ENCODE peak calls at places on chromosomes 16 and 17, in seven cellular contexts. C is heart left ventricle; Q is cardiac muscle cell; T is substantia nigra; N is Daoy; F is NAMALWA; P is effector CD4-positive, alpha-beta T cell. D is an unnamed sample.

GRCh38 chr16:88782454-88783390 is 2.3 kb downstream of the PIEZO1 start:
- DNase-seq in P (peak), F (peak), N (peak), C (no peak), T (no peak), Q (peak), D (peak)

GRCh38 chr17:66200685-66201092 is 8.8 kb upstream of the CEP112 start:
- DNase-seq in N (peak), F (peak), Q (peak), C (no peak), P (peak), T (no peak), D (peak)

GRCh38 chr17:44217738-44218343 is 1.6 kb downstream of the UBTF start:
- DNase-seq in F (peak), T (no peak), C (peak), Q (no peak), P (no peak), N (no peak), D (no peak)

GRCh38 chr17:54839022-54839806 is 61.4 kb upstream of the TOM1L1 start:
- DNase-seq in Q (no peak), P (no peak), N (no peak), C (no peak), T (no peak), F (no peak), D (no peak)

GRCh38 chr17:48626470-48627241 is 498 bp upstream of the HOXB9 start:
- DNase-seq in N (peak), Q (peak), F (no peak), T (no peak), C (no peak), P (no peak), D (peak)

GRCh38 chr16:30740364-30741251 is 7.6 kb upstream of the PHKG2 start:
- DNase-seq in N (peak), C (peak), F (no peak), T (no peak), P (no peak), Q (peak), D (peak)

GRCh38 chr17:41655611-41656111 is 31.3 kb upstream of the KRT17 start:
- DNase-seq in Q (no peak), F (no peak), P (no peak), C (no peak), T (no peak), N (peak), D (peak)

GRCh38 chr16:85436636-85437160 is 176.4 kb upstream of the GSE1 start:
- DNase-seq in T (no peak), F (no peak), N (no peak), C (peak), P (no peak), Q (peak), D (no peak)

GRCh38 chr17:42818379-42818778 is 5.7 kb downstream of the BECN1 start:
- DNase-seq in Q (peak), T (no peak), N (no peak), F (no peak), C (no peak), P (no peak), D (no peak)

GRCh38 chr16:3618782-3619166 is 7.4 kb upstream of the SLX4 start:
- DNase-seq in C (no peak), Q (no peak), N (peak), P (no peak), F (peak), T (no peak), D (peak)

GRCh38 chr17:55607736-55608341 is 96.6 kb upstream of the SMIM36 start:
- DNase-seq in N (peak), T (no peak), F (no peak), Q (peak), P (no peak), C (no peak), D (no peak)

GRCh38 chr16:54374136-54374535 is 87.5 kb upstream of the IRX3 start:
- DNase-seq in N (peak), C (no peak), P (no peak), F (no peak), T (no peak), Q (no peak), D (peak)

GRCh38 chr16:23994615-23995014 is 158.8 kb downstream of the PRKCB start:
- DNase-seq in N (no peak), P (no peak), Q (no peak), C (no peak), F (no peak), T (no peak), D (no peak)

GRCh38 chr16:70548936-70549335 is 25.3 kb downstream of the SF3B3 start:
- DNase-seq in N (no peak), Q (no peak), F (no peak), T (no peak), P (no peak), C (no peak), D (no peak)

GRCh38 chr17:21375757-21376584 is at the start of gene KCNJ12:
- DNase-seq in Q (peak), N (peak), P (no peak), T (no peak), F (peak), C (no peak), D (no peak)

GRCh38 chr16:81519298-81520150 is 74.9 kb downstream of the CMIP start:
- DNase-seq in Q (no peak), C (no peak), F (peak), N (peak), P (no peak), T (no peak), D (peak)

GRCh38 chr17:75116681-75117080 is 6.9 kb downstream of the ARMC7 start:
- DNase-seq in T (no peak), C (no peak), F (no peak), P (no peak), N (no peak), Q (no peak), D (no peak)

GRCh38 chr17:56751145-56751743 is 82.5 kb downstream of the C17orf67 start:
- DNase-seq in C (no peak), P (no peak), Q (no peak), F (no peak), T (no peak), N (no peak), D (no peak)

GRCh38 chr17:47099451-47099986 is 89.6 kb downstream of the CDC27 start:
- DNase-seq in P (no peak), T (no peak), F (peak), Q (no peak), C (no peak), N (no peak), D (no peak)

GRCh38 chr16:37511-37910 is 15.9 kb downstream of the POLR3K start:
- DNase-seq in F (peak), T (no peak), Q (peak), P (no peak), N (no peak), C (no peak), D (no peak)

GRCh38 chr17:73713136-73713535 is 68.9 kb upstream of the SDK2 start:
- DNase-seq in N (no peak), T (no peak), C (no peak), P (no peak), Q (no peak), F (no peak), D (no peak)

GRCh38 chr16:56708821-56709685 is 20.9 kb upstream of the NUP93 start:
- DNase-seq in T (no peak), N (no peak), F (no peak), Q (no peak), C (no peak), P (no peak), D (no peak)

GRCh38 chr16:11181889-11182279 is 74.1 kb downstream of the SOCS1 start:
- DNase-seq in Q (no peak), F (no peak), N (no peak), C (no peak), T (no peak), P (no peak), D (no peak)

GRCh38 chr17:2547176-2547575 is 35.5 kb upstream of the METTL16 start:
- DNase-seq in P (no peak), C (no peak), Q (peak), N (peak), T (no peak), F (no peak), D (no peak)

GRCh38 chr16:58413359-58413758 is 21.1 kb downstream of the GINS3 start:
- DNase-seq in Q (no peak), F (no peak), C (no peak), P (no peak), T (no peak), N (no peak), D (no peak)

GRCh38 chr17:67520282-67520906 is 143.3 kb downstream of the PITPNC1 start:
- DNase-seq in C (no peak), P (no peak), N (no peak), Q (peak), F (no peak), T (no peak), D (no peak)

GRCh38 chr17:16435951-16436886 is 20.8 kb downstream of the TRPV2 start:
- DNase-seq in N (no peak), C (no peak), P (no peak), T (no peak), F (no peak), Q (no peak), D (peak)

GRCh38 chr17:18862011-18862410 is 4.1 kb downstream of the PRPSAP2 start:
- DNase-seq in Q (no peak), C (no peak), P (no peak), N (no peak), F (no peak), T (no peak), D (no peak)

GRCh38 chr16:69724981-69725479 is 1.3 kb downstream of the NQO1 start:
- DNase-seq in P (no peak), N (no peak), T (no peak), C (no peak), F (no peak), Q (peak), D (no peak)

GRCh38 chr16:57374067-57374534 is 1.8 kb downstream of the CX3CL1 start:
- DNase-seq in P (no peak), Q (peak), C (no peak), T (no peak), N (peak), F (no peak), D (no peak)

GRCh38 chr16:4371481-4372314 is at the start of gene VASN:
- DNase-seq in F (no peak), T (no peak), P (peak), C (peak), N (peak), Q (peak), D (peak)

D was measured in islet precursor cell.